ENCODE peak calls at places on chromosomes 3 and 15, in five cellular contexts. R is skeletal muscle cell, N is tibial nerve, W is endothelial cell, A is astrocyte of the spinal cord. X is an unnamed sample.

GRCh38 chr3:149800693-149801092 is 8.3 kb upstream of the ANKUB1 start:
- DNase-seq in R (no peak), N (no peak), A (no peak), W (no peak), X (no peak)

GRCh38 chr15:70768247-70768883 is 5.0 kb upstream of the UACA start:
- DNase-seq in W (no peak), R (no peak), A (no peak), N (no peak), X (no peak)

GRCh38 chr15:36803773-36804172 is 224.3 kb downstream of the CDIN1 start:
- DNase-seq in N (no peak), R (no peak), W (no peak), A (no peak), X (no peak)

GRCh38 chr3:126474498-126475410 is 937 bp downstream of the ZXDC start:
- DNase-seq in A (peak; percentile 51), W (peak; percentile 48), N (no peak), R (no peak), X (no peak)

GRCh38 chr3:151403246-151403645 is 18.7 kb upstream of the P2RY12 start:
- DNase-seq in A (peak; percentile 43), W (no peak), R (peak; percentile 47), N (no peak), X (no peak)

GRCh38 chr3:196143708-196144382 is 62.0 kb upstream of the TFRC start:
- DNase-seq in N (no peak), W (no peak), A (no peak), R (no peak), X (no peak)

GRCh38 chr3:151835751-151836550 is 22.0 kb downstream of the AADAC start:
- DNase-seq in R (peak; percentile 48), W (no peak), A (peak; percentile 77), N (no peak), X (peak; percentile 20)

GRCh38 chr15:80557441-80558234 is 137.5 kb upstream of the ABHD17C start:
- DNase-seq in A (no peak), W (no peak), R (no peak), N (no peak), X (no peak)

GRCh38 chr15:69615756-69616155 is 163.1 kb downstream of the RPLP1 start:
- DNase-seq in R (no peak), W (no peak), A (no peak), N (no peak), X (no peak)

GRCh38 chr3:20482350-20482749 is 296.3 kb upstream of the SGO1 start:
- DNase-seq in W (no peak), R (no peak), N (no peak), A (no peak), X (no peak)

GRCh38 chr3:12287727-12288465 is 974 bp upstream of the PPARG start:
- DNase-seq in A (no peak), W (peak; percentile 54), N (no peak), R (no peak), X (no peak)

GRCh38 chr15:101523560-101523940 is 34.0 kb upstream of the PCSK6 start:
- DNase-seq in A (no peak), N (no peak), W (no peak), R (no peak), X (no peak)

GRCh38 chr3:192156382-192156781 is 571.0 kb downstream of the FGF12 start:
- DNase-seq in A (no peak), N (no peak), W (no peak), R (no peak), X (no peak)

GRCh38 chr3:14532691-14533456 is 7.3 kb downstream of the GRIP2 start:
- DNase-seq in N (no peak), R (no peak), A (no peak), W (peak; percentile 47), X (no peak)

GRCh38 chr15:98668566-98669308 is 20.4 kb downstream of the IGF1R start:
- DNase-seq in R (no peak), A (peak; percentile 50), N (no peak), W (no peak), X (peak; percentile 61)

GRCh38 chr3:31858439-31858838 is 122.6 kb downstream of the OSBPL10 start:
- DNase-seq in W (no peak), R (no peak), N (no peak), A (no peak), X (no peak)

GRCh38 chr15:75597667-75598341 is 18.7 kb upstream of the PTPN9 start:
- DNase-seq in A (no peak), R (no peak), N (no peak), W (peak; percentile 20), X (no peak)

GRCh38 chr15:33091983-33092688 is 102.4 kb downstream of the FMN1 start:
- DNase-seq in W (no peak), N (no peak), A (no peak), R (no peak), X (no peak)

GRCh38 chr3:183185696-183186095 is 23.2 kb upstream of the LAMP3 start:
- DNase-seq in N (no peak), W (no peak), A (peak; percentile 79), R (peak; percentile 70), X (no peak)

GRCh38 chr3:113468536-113468935 is 27.2 kb upstream of the CFAP44 start:
- DNase-seq in W (no peak), A (no peak), R (no peak), N (no peak), X (peak; percentile 4)

GRCh38 chr3:150299221-150299620 is 108.9 kb upstream of the TSC22D2 start:
- DNase-seq in W (peak; percentile 7), A (peak; percentile 59), R (no peak), N (no peak), X (no peak)

GRCh38 chr15:95520511-95520910 is 810.0 kb upstream of the NR2F2 start:
- DNase-seq in N (no peak), W (no peak), A (peak; percentile 4), R (peak; percentile 18), X (peak; percentile 79)

GRCh38 chr3:66276705-66277274 is 56.0 kb downstream of the SLC25A26 start:
- DNase-seq in A (peak; percentile 87), R (no peak), N (peak; percentile 45), W (peak; percentile 68), X (peak; percentile 44)

GRCh38 chr3:78344918-78345317 is 1305.0 kb downstream of the ROBO2 start:
- DNase-seq in R (no peak), A (no peak), W (no peak), N (no peak), X (no peak)

GRCh38 chr15:50182233-50183013 is 427 bp downstream of the SLC27A2 start:
- DNase-seq in R (no peak), N (no peak), A (peak; percentile 34), W (peak; percentile 48), X (no peak)

GRCh38 chr3:126279853-126280252 is 77.4 kb downstream of the KLF15 start:
- DNase-seq in A (no peak), W (no peak), R (no peak), N (no peak), X (no peak)

GRCh38 chr3:38519000-38519399 is 22.9 kb downstream of the EXOG start:
- DNase-seq in W (no peak), R (no peak), N (no peak), A (no peak), X (no peak)

GRCh38 chr3:31164398-31164797 is 269.9 kb upstream of the GADL1 start:
- DNase-seq in W (no peak), A (no peak), R (no peak), N (no peak), X (no peak)

GRCh38 chr3:71070497-71071465 is 512.7 kb downstream of the FOXP1 start:
- DNase-seq in N (no peak), A (no peak), R (no peak), W (no peak), X (no peak)

GRCh38 chr3:127857270-127857801 is 35.0 kb upstream of the MGLL start:
- DNase-seq in A (no peak), N (no peak), R (no peak), W (no peak), X (no peak)

X was measured in retinal pigment epithelial cell.